ENCODE peak calls at places on chromosome 3, in six cellular contexts. P is neural crest cell, I is fibroblast of pulmonary artery, E is RWPE1, N is progenitor cell of endocrine pancreas, M is HFF-Myc. W is an unnamed sample.

GRCh38 chr3:85252686-85253085 is 293.9 kb downstream of the CADM2 start:
- DNase-seq in E (no peak), I (no peak), N (no peak), P (no peak), M (no peak), W (no peak)

GRCh38 chr3:125229168-125229567 is 16.6 kb upstream of the SLC12A8 start:
- DNase-seq in I (no peak), E (no peak), M (no peak), P (no peak), N (no peak), W (no peak)

GRCh38 chr3:56133423-56133822 is 334.8 kb downstream of the ERC2 start:
- DNase-seq in P (no peak), E (peak; percentile 30), N (no peak), I (peak; percentile 71), M (no peak), W (no peak)

GRCh38 chr3:40307176-40307575 is 2.3 kb upstream of the EIF1B start:
- DNase-seq in N (no peak), M (no peak), I (no peak), P (no peak), E (no peak), W (no peak)

GRCh38 chr3:108495717-108496116 is 14.7 kb downstream of the MYH15 start:
- DNase-seq in I (no peak), P (no peak), E (no peak), N (no peak), M (no peak), W (no peak)

GRCh38 chr3:185393055-185393454 is 30.1 kb downstream of the MAP3K13 start:
- DNase-seq in M (no peak), E (no peak), P (no peak), N (no peak), I (no peak), W (no peak)

GRCh38 chr3:142779591-142779990 is 55.8 kb downstream of the TRPC1 start:
- DNase-seq in P (no peak), E (no peak), M (no peak), N (no peak), I (peak; percentile 10), W (no peak)

GRCh38 chr3:119529883-119530282 is 29.5 kb downstream of the CD80 start:
- DNase-seq in I (peak; percentile 43), P (no peak), E (no peak), M (no peak), N (no peak), W (no peak)

GRCh38 chr3:48058089-48058488 is 41.9 kb upstream of the MAP4 start:
- DNase-seq in M (no peak), I (peak; percentile 41), N (no peak), E (no peak), P (no peak), W (no peak)

GRCh38 chr3:126158016-126158911 is 22.1 kb downstream of the ALDH1L1 start:
- DNase-seq in P (no peak), I (no peak), E (no peak), M (no peak), N (no peak), W (peak; percentile 5)

GRCh38 chr3:55486857-55487375 is at the start of gene WNT5A:
- DNase-seq in N (no peak), P (peak; percentile 40), I (peak; percentile 52), M (no peak), E (peak; percentile 18), W (no peak)

GRCh38 chr3:135887220-135887619 is 78.3 kb upstream of the PPP2R3A start:
- DNase-seq in M (peak; percentile 48), N (no peak), P (no peak), I (no peak), E (no peak), W (no peak)

GRCh38 chr3:21466491-21466890 is 284.5 kb downstream of the ZNF385D start:
- DNase-seq in E (no peak), I (no peak), N (no peak), M (no peak), P (no peak), W (no peak)

GRCh38 chr3:38039899-38040261 is 872 bp downstream of the DLEC1 start:
- DNase-seq in N (no peak), E (no peak), M (no peak), I (peak; percentile 41), P (no peak), W (peak; percentile 56)

GRCh38 chr3:25291524-25291923 is 136.5 kb upstream of the RARB start:
- DNase-seq in I (no peak), M (no peak), N (no peak), E (no peak), P (no peak), W (no peak)

GRCh38 chr3:72041531-72041930 is 256.6 kb upstream of the PROK2 start:
- DNase-seq in N (no peak), P (no peak), I (no peak), M (no peak), E (no peak), W (no peak)
- TF ChIP-seq CTCF in N (no peak), P (no peak), I (no peak), M (no peak), E (no peak), W (no peak)

DNA sequence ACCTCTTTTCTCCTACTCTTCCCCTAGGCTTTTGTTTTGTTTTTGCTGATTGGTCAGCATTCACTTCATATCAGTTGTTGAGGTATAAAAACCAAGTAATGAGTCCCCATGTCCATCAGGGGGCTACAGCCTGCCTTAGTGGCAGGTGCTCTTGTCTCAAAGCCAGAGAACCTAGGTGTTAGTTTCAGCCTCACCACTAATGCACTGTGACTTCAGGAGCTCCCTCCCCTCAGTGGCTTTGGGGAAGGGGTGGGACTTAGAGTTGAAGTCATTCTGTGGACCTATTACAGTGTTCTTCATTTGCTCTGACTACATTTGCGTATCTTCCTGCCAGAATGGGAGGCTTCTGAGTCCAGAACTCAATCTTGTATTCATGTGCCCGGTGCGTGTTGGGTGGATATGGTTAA is 41.6 kb downstream of the NR2C2 start:
- DNase-seq in P (no peak), E (no peak), N (no peak), M (no peak), I (no peak), W (peak; percentile 84)
- TF ChIP-seq CTCF in P (no peak), E (no peak), N (peak; percentile 24), M (no peak), I (no peak), W (peak; percentile 36)

GRCh38 chr3:168865022-168865551 is 769.4 kb upstream of the GOLIM4 start:
- DNase-seq in P (peak; percentile 3), E (peak; percentile 17), I (peak; percentile 70), N (no peak), M (peak; percentile 19), W (peak; percentile 8)
- TF ChIP-seq CTCF in P (peak; percentile 90), E (peak; percentile 84), I (peak; percentile 83), N (peak; percentile 92), M (peak; percentile 65), W (peak; percentile 45)

GRCh38 chr3:179768080-179768479 is 115.2 kb downstream of the USP13 start:
- DNase-seq in I (peak; percentile 68), P (peak; percentile 24), E (peak; percentile 64), M (peak; percentile 44), N (peak; percentile 12), W (no peak)
- TF ChIP-seq CTCF in I (peak; percentile 71), P (peak; percentile 66), E (peak; percentile 34), M (peak; percentile 58), N (peak; percentile 70), W (peak; percentile 38)

GRCh38 chr3:174862101-174862500 is 3.0 kb downstream of the NAALADL2 start:
- DNase-seq in E (peak; percentile 49), I (no peak), P (no peak), M (no peak), N (no peak), W (no peak)
- TF ChIP-seq CTCF in E (peak; percentile 26), I (no peak), P (no peak), M (peak; percentile 3), N (peak; percentile 19), W (no peak)

W was measured in GM10248.